ENCODE peak calls at places on chromosomes 5 and 9, in nine cellular contexts. R, T, Z, E, X, N, D, P and M are unnamed samples.

GRCh38 chr9:105693435-105694275 is 686 bp upstream of the TMEM38B start:
- DNase-seq in E (peak; percentile 18), P (no peak), R (peak; percentile 5), Z (no peak), D (no peak), T (no peak), X (no peak), N (no peak), M (no peak)

GRCh38 chr5:43017438-43017820 is 22.7 kb downstream of the ANXA2R start:
- DNase-seq in N (peak; percentile 57), T (peak; percentile 46), E (no peak), P (peak; percentile 45), D (no peak), R (no peak), X (no peak), Z (peak; percentile 56), M (no peak)

GRCh38 chr5:170159101-170159698 is 53.5 kb downstream of the FOXI1 start:
- DNase-seq in E (peak; percentile 29), Z (no peak), N (no peak), T (no peak), R (peak; percentile 46), X (peak; percentile 74), D (no peak), P (no peak), M (no peak)

GRCh38 chr9:86322973-86323644 is 31.1 kb downstream of the TUT7 start:
- DNase-seq in Z (no peak), P (no peak), E (no peak), T (no peak), D (no peak), N (no peak), R (no peak), X (peak; percentile 81), M (no peak)

GRCh38 chr5:147887925-147888324 is 9.4 kb downstream of the SCGB3A2 start:
- DNase-seq in R (peak; percentile 84), D (no peak), Z (no peak), T (no peak), P (no peak), X (peak; percentile 36), E (no peak), N (no peak), M (no peak)

GRCh38 chr9:120713257-120714087 is 798 bp downstream of the MEGF9 start:
- DNase-seq in R (peak; percentile 17), D (no peak), N (peak; percentile 20), E (peak; percentile 28), P (no peak), Z (peak; percentile 38), T (peak; percentile 17), X (no peak), M (peak; percentile 39)

GRCh38 chr5:374631-375335 is 53.3 kb downstream of the AHRR start:
- DNase-seq in X (no peak), Z (peak; percentile 15), E (no peak), R (no peak), T (no peak), D (peak; percentile 52), P (no peak), N (peak; percentile 8), M (no peak)

GRCh38 chr5:106873558-106873957 is 797.2 kb downstream of the EFNA5 start:
- DNase-seq in Z (no peak), E (no peak), D (no peak), X (no peak), P (no peak), T (no peak), R (peak; percentile 65), N (no peak), M (no peak)

GRCh38 chr5:162324356-162324755 is 256.8 kb downstream of the GABRG2 start:
- DNase-seq in E (no peak), D (no peak), N (no peak), P (no peak), T (no peak), X (no peak), Z (no peak), R (no peak), M (no peak)

GRCh38 chr5:78889759-78890158 is 95.4 kb downstream of the ARSB start:
- DNase-seq in R (peak; percentile 79), D (no peak), E (no peak), P (no peak), Z (no peak), N (no peak), X (peak; percentile 57), T (no peak), M (no peak)

GRCh38 chr5:98109561-98110006 is 663.9 kb upstream of the RGMB start:
- DNase-seq in D (no peak), Z (no peak), R (peak; percentile 72), T (no peak), N (no peak), P (no peak), E (no peak), X (peak; percentile 95), M (no peak)

GRCh38 chr9:135762921-135763320 is 60.9 kb downstream of the KCNT1 start:
- DNase-seq in E (no peak), N (no peak), D (no peak), R (no peak), Z (no peak), P (no peak), X (no peak), T (no peak), M (no peak)

GRCh38 chr5:37308796-37309195 is 59.6 kb upstream of the CPLANE1 start:
- DNase-seq in D (no peak), Z (no peak), P (no peak), E (no peak), N (no peak), X (no peak), R (peak; percentile 6), T (no peak), M (no peak)

GRCh38 chr9:129737479-129738269 is 15.2 kb downstream of the PTGES start:
- DNase-seq in D (peak; percentile 92), Z (peak; percentile 83), N (peak; percentile 88), P (peak; percentile 92), E (peak; percentile 81), R (peak; percentile 54), X (peak; percentile 14), T (peak; percentile 84), M (peak; percentile 88)

GRCh38 chr9:83920469-83920941 is 727 bp downstream of the KIF27 start:
- DNase-seq in N (no peak), E (peak; percentile 60), Z (no peak), T (no peak), P (peak; percentile 75), D (no peak), X (peak; percentile 35), R (peak; percentile 63), M (peak; percentile 58)

DNA sequence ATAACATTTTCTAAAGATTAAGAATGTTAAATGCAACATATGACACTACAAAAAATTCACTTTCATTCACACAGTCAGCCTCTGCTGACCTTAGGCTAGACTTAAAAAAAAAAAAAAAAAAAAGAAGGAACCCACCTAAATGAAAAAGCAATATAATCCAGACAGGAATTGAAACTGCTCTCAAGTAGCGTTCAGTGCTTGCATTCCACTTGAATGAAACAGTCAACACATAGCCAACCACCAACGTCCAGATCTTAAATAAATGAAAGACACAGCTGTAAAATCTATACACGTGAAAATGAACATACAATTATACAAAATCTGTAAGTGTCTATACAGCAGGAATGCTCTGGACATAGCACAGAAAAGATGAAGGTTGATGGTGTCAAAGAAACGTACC is 11.4 kb downstream of the TMEM245 start:
- DNase-seq in E (no peak), X (peak; percentile 70), R (peak; percentile 20), Z (no peak), D (no peak), P (peak; percentile 22), T (no peak), N (no peak), M (no peak)
- H3K27ac ChIP-seq in E (peak overlapping the region; percentile 80), X (peak overlapping the region; percentile 94), R (peak overlapping the region; percentile 93), Z (no peak overlapping the region), D (peak overlapping the region; percentile 73), P (peak overlapping the region; percentile 79), T (peak overlapping the region; percentile 2), N (no peak overlapping the region), M (peak overlapping the region; percentile 78)

DNA sequence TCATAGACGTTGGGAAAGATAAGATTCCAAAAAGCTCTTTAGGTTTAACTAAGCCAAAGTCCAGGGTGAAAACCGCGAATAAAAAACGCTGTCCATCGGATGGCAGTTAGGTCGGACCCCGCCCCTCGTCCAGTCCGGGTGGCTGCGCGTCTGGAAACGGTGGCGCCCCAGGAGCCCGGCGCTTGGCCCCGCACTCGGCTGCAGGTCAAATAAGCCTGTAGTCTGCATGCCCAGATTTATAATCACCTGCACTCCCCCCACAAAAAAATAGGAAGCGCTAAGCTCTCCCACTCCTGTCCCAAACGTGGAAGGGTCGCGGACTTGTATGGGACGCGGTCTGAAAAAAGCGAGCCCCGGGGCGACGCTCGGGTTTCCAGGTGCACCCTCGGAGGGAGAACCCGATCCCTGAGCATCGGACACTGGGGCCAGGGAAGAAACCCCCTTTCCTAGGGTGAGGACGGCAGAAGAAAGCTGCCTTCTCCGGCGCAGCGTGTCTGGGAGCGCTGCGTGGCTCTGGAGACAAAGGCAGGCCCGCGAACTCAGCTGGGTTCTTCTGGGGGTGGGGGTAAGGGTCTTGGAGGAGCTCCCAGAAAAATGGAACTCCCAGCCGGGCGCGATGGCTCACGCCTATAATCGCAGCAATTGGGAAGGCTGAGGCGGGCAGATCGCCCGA is 923 bp upstream of the ZBTB5 start:
- DNase-seq in P (peak; percentile 69), D (peak; percentile 92), N (peak; percentile 21), Z (peak; percentile 81), R (peak; percentile 78), E (peak; percentile 79), X (peak; percentile 68), T (no peak), M (peak; percentile 71)
- TF ChIP-seq CTCF in P (no peak), D (no peak), N (no peak), Z (no peak), R (no peak), E (no peak), X (no peak), T (no peak), M (no peak)

GRCh38 chr9:109320338-109320733 is 523 bp downstream of the EPB41L4B start:
- DNase-seq in N (no peak), Z (no peak), X (no peak), E (no peak), T (no peak), D (no peak), R (no peak), P (peak; percentile 62), M (no peak)

GRCh38 chr9:109319631-109320233 is 1.1 kb downstream of the EPB41L4B start:
- DNase-seq in E (no peak), X (no peak), N (no peak), Z (no peak), D (no peak), P (no peak), R (no peak), T (no peak), M (no peak)

GRCh38 chr9:109319072-109319630 is 1.7 kb downstream of the EPB41L4B start:
- DNase-seq in R (no peak), Z (no peak), T (no peak), N (no peak), E (no peak), P (peak; percentile 19), X (no peak), D (no peak), M (no peak)

GRCh38 chr9:109321727-109322126 is 868 bp upstream of the EPB41L4B start:
- DNase-seq in E (no peak), N (no peak), R (no peak), D (no peak), T (no peak), Z (no peak), X (no peak), P (no peak), M (no peak)

GRCh38 chr9:109320734-109321448 is at the start of gene EPB41L4B:
- DNase-seq in X (peak; percentile 51), P (peak; percentile 92), E (peak; percentile 72), T (peak; percentile 84), R (peak; percentile 86), N (peak; percentile 85), D (peak; percentile 91), Z (peak; percentile 84), M (peak; percentile 70)
- H3K27ac ChIP-seq in X (no peak within 1 kb of the TSS), P (no peak within 1 kb of the TSS), E (peak within 1 kb of the TSS; percentile 84), T (no peak within 1 kb of the TSS), R (peak within 1 kb of the TSS; percentile 51), N (no peak within 1 kb of the TSS), D (no peak within 1 kb of the TSS), Z (no peak within 1 kb of the TSS), M (no peak within 1 kb of the TSS)

GRCh38 chr9:116166713-116167112 is 13.1 kb downstream of the PAPPA start:
- DNase-seq in T (no peak), E (no peak), Z (no peak), D (no peak), N (no peak), R (no peak), X (no peak), P (no peak), M (no peak)
- TF ChIP-seq CTCF in T (no peak), E (peak; percentile 48), Z (peak; percentile 14), D (no peak), N (no peak), R (peak; percentile 35), X (peak; percentile 3), P (peak; percentile 37), M (peak; percentile 6)